ENCODE peak calls at places on chromosomes 6 and 20, in six cellular contexts. P is stimulated activated CD8-positive, alpha-beta memory T cell treated with anti-CD3 and anti-CD28 coated beads, Interleukin-2, amount 100 ng/mL, for 1 hour; Y is NCI-H1092 treated with DMSO at 0.1 percent for 48 hours; B is M059J; U is ACHN; L is GM12891. H is an unnamed sample.

GRCh38 chr6:116221067-116221466 is 32.8 kb downstream of the TSPYL4 start:
- DNase-seq in P (no peak), Y (no peak), B (no peak), L (no peak), U (no peak), H (no peak)

GRCh38 chr6:20158691-20159090 is 53.6 kb downstream of the MBOAT1 start:
- DNase-seq in P (no peak), B (no peak), L (no peak), Y (no peak), U (no peak), H (no peak)

GRCh38 chr6:31907158-31907813 is 5.4 kb upstream of the ZBTB12 start:
- DNase-seq in L (no peak), Y (no peak), B (peak; percentile 76), U (peak; percentile 18), P (no peak), H (no peak)

GRCh38 chr20:6533828-6534388 is 233.6 kb upstream of the BMP2 start:
- DNase-seq in B (peak; percentile 84), L (no peak), U (peak; percentile 95), P (no peak), Y (no peak), H (no peak)

GRCh38 chr6:44202972-44203750 is 13.6 kb upstream of the MYMX start:
- DNase-seq in L (no peak), U (no peak), Y (no peak), P (no peak), B (peak; percentile 71), H (peak; percentile 1)

GRCh38 chr6:148771212-148771601 is 24.4 kb downstream of the UST start:
- DNase-seq in Y (peak; percentile 88), L (no peak), B (no peak), P (no peak), U (no peak), H (no peak)

GRCh38 chr6:65745614-65746013 is 38.6 kb upstream of the EYS start:
- DNase-seq in U (no peak), Y (no peak), L (no peak), B (peak; percentile 37), P (no peak), H (peak; percentile 15)

GRCh38 chr6:108406943-108407342 is 112.1 kb downstream of the AFG1L start:
- DNase-seq in B (no peak), L (no peak), Y (no peak), P (no peak), U (no peak), H (no peak)

GRCh38 chr20:9253140-9253539 is 184.3 kb downstream of the PLCB4 start:
- DNase-seq in B (no peak), U (no peak), L (no peak), P (no peak), Y (no peak), H (no peak)

GRCh38 chr6:29748391-29749352 is 25.4 kb downstream of the HLA-F start:
- DNase-seq in B (peak; percentile 94), Y (peak; percentile 41), P (peak; percentile 70), L (peak; percentile 93), U (peak; percentile 88), H (peak; percentile 87)

GRCh38 chr6:70980800-70981199 is 23.9 kb upstream of the B3GAT2 start:
- DNase-seq in P (no peak), L (no peak), Y (no peak), B (no peak), U (no peak), H (no peak)

GRCh38 chr20:14612389-14612788 is 275.0 kb upstream of the FLRT3 start:
- DNase-seq in B (no peak), Y (no peak), L (no peak), P (no peak), U (peak; percentile 15), H (no peak)

GRCh38 chr6:101572627-101573026 is 179.1 kb downstream of the GRIK2 start:
- DNase-seq in P (no peak), Y (no peak), U (no peak), L (no peak), B (no peak), H (no peak)

H was measured in H54.